ENCODE peak calls at places on chromosomes 3 and 15, in four cellular contexts. V is lower lobe of right lung, L is fibroblast of mammary gland, Z is GM23338. N is an unnamed sample.

GRCh38 chr3:44223274-44223673 is 18.4 kb upstream of the TOPAZ1 start:
- DNase-seq in Z (no peak), L (peak), V (no peak), N (peak)

GRCh38 chr3:172448661-172449467 is 608 bp upstream of the GHSR start:
- DNase-seq in Z (peak), V (no peak), L (no peak), N (no peak)

GRCh38 chr3:181791380-181791779 is 79.7 kb downstream of the SOX2 start:
- DNase-seq in L (peak), V (no peak), Z (no peak), N (no peak)

GRCh38 chr15:45550436-45550835 is 27.9 kb upstream of the SLC30A4 start:
- DNase-seq in V (no peak), L (peak), Z (no peak), N (peak)

GRCh38 chr3:53493997-53494791 is at the start of gene CACNA1D:
- DNase-seq in Z (peak), V (peak), L (no peak), N (no peak)

GRCh38 chr15:29128671-29129070 is 141.0 kb downstream of the NSMCE3 start:
- DNase-seq in L (no peak), Z (no peak), V (peak), N (no peak)

GRCh38 chr3:149356044-149356592 is 21.3 kb downstream of the TM4SF1 start:
- DNase-seq in L (no peak), Z (no peak), V (no peak), N (no peak)

GRCh38 chr3:16174389-16174788 is at the start of gene GALNT15:
- DNase-seq in V (peak), L (peak), Z (no peak), N (peak)

GRCh38 chr3:51024765-51025681 is 350.3 kb downstream of the DOCK3 start:
- DNase-seq in V (peak), L (no peak), Z (peak), N (no peak)

GRCh38 chr15:52558196-52558595 is 10.6 kb downstream of the ARPP19 start:
- DNase-seq in V (no peak), L (peak), Z (no peak), N (peak)

GRCh38 chr3:153244961-153245360 is 82.9 kb downstream of the RAP2B start:
- DNase-seq in Z (no peak), L (peak), V (no peak), N (no peak)

GRCh38 chr3:33377489-33377888 is 62.7 kb downstream of the UBP1 start:
- DNase-seq in Z (peak), V (no peak), L (no peak), N (no peak)
- TF ChIP-seq CTCF in Z (peak), V (no peak), L (no peak), N (peak)

GRCh38 chr15:65835452-65835851 is 33.8 kb upstream of the RAB11A start:
- DNase-seq in L (no peak), V (no peak), Z (no peak), N (no peak)

GRCh38 chr15:65839354-65839901 is 29.9 kb upstream of the RAB11A start:
- DNase-seq in L (no peak), V (no peak), Z (no peak), N (no peak)

GRCh38 chr15:65834603-65835282 is 34.5 kb upstream of the RAB11A start:
- DNase-seq in L (no peak), Z (no peak), V (no peak), N (no peak)

GRCh38 chr15:65837301-65838283 is 31.7 kb upstream of the RAB11A start:
- DNase-seq in Z (no peak), L (no peak), V (no peak), N (no peak)

DNA sequence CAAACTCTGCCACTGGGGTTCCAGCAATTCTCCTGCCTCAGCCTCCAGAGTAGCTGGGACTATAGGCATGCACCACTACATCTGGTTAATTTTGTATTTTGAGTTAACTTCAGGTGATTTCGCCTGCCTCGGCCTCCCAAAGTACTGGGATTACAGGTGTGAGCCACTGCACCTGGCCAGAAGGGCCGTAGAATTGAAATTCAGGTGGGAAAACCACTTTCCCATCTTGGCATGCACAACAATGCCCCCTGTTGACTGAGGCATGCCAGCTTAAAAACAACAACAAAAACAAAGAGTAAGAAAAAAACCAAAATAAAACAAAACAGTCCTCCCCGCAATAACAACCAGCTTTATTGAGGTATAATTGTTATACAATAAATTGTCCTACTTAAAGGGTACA is 32.6 kb upstream of the RAB11A start:
- DNase-seq in V (no peak), Z (peak), L (no peak), N (no peak)
- TF ChIP-seq CTCF in V (peak), Z (peak), L (peak), N (peak)

DNA sequence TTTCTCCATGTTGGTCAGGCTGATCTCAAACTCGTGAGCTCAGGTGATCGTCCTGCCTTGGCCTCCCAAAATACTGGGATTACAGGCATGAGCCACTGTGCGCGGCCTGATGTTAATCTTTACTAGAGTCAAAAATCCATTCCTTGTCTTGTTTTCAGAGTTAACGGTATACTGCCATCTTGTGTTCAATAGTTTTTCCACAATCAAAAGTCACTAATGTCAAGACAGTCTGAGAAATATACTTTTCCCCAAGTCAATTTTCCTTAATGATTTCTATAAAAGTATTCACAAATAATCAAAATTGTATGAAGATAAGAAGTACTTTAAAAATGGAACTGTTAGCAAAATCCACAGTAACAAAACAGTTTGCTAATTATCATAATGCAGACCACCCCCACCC is 8.5 kb downstream of the CRBN start:
- DNase-seq in L (peak), V (no peak), Z (peak), N (no peak)
- TF ChIP-seq CTCF in L (peak), V (peak), Z (peak), N (peak)

DNA sequence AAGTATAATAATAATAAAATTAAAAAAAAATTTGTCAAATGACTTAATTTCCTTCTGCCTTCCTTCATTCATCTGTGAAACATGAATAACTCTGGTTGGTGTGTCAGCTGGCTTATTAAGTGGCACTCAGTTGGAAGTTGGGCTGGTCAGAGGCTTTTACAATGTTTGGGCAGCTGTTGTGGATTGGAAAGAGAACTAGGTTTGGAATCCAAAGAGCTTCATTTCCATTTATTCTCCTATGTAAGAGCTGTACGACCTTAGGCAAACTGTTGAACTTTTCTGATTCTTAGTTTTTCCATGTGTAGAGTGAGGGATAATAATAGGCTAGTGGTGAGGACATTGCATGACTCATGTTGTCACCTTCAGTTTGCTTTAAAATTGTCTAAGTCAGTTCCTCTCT is 606.7 kb downstream of the PDCD6IP start:
- DNase-seq in Z (no peak), L (no peak), V (no peak), N (no peak)
- TF ChIP-seq CTCF in Z (no peak), L (no peak), V (no peak), N (no peak)

DNA sequence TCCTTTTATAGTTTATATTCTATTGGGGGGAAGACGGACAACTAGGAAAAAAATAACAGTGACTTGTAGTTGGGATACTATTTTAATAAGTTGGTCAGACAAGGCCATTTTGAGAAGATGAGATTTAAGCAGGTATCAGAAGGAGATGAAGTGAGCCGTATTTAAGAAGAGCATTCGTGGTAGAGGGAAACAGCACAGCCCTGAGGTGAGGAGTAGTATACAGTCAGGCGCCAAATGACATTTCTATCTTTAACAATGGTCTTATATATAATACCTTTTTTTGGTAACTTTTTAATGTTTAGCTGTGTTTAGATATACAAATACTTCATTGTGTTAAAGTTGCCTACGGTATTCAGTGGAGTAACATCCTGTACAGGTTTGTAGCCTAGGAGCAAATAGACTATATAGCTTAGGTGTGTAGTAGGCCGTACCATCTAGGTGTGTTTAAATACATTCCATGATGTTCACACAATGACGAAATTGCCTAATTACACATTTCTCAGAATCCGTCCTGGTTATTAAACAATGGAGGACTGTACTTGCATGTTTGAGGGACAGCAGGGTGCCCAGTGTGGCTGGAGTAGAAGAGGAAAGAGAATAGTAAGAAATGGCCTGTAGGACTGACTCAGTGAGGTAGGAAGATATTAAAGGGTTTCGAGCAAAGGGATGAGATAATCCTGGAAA is 1.6 kb downstream of the NKTR start:
- DNase-seq in L (peak), V (no peak), Z (peak), N (no peak)
- TF ChIP-seq CTCF in L (peak), V (no peak), Z (peak), N (peak)

DNA sequence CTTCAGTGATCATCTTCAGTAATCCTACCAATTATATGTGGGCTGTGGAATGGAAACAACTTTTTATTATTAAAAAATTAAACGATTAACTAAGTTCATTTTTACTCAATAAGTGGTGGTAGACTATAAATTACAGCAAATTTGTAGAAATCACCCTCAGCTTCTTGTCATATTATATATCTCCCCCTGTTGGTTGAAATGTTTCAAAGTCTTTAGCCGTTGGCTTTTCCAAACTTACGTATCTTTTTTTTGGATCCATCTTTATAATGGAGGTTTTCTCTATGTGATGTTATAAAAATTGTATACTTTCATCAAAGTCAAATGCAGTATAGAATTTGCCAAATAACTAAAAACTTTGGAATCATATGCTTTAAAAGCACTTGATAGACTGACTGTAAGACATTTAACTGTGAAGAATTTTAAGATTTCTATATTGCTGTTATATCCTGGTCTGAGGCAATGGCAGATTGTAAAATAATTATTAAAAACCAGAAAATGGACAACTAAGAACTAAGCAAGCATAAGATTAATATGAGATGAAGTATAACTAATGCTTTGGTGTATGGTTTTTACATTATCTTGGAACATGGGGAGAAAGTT is 44.7 kb downstream of the ATP11B start:
- DNase-seq in Z (peak), L (peak), V (no peak), N (no peak)
- TF ChIP-seq CTCF in Z (no peak), L (peak), V (peak), N (peak)

DNA sequence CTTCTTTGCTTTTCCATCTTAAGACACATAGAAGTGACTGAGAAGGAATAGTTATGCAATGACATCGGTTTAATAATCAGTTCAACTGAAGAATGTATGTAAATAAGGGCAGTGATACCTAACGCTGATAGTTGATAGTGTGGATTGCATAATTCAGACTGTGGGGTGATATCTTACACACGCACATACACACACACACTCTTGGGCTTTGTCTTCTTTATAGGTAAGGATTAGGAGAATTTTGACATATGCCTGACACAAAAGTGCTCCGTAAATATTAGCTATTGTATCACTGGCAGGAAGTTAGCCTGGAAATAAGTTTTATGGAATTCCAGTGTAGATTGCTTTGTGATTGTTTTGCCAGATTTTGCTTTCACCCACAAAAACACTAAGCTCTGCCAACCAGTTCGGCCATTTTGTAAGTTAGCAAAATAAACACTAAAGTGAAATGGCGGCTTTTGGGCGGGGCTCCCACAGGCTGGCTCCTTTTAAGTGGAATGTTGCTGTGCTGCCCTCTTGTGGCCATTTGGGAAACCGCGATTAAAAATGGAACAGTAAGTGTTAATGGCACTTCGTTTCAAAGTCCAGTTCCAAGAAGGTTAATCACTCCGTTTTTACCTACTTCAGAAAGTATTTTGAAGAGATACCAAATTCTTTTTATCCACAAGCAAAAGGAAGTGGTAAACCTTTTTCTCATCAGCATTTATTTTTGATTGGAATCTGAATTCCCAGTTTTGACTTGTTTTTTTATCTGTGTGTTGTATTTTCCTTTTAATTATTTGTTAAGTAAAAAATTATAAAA is 17.7 kb downstream of the CHD2 start:
- DNase-seq in V (peak), L (peak), Z (peak), N (peak)
- TF ChIP-seq CTCF in V (peak), L (peak), Z (peak), N (peak)

GRCh38 chr3:60906283-60906682 is 345.0 kb downstream of the FHIT start:
- DNase-seq in Z (peak), L (no peak), V (no peak), N (no peak)
- TF ChIP-seq CTCF in Z (peak), L (no peak), V (no peak), N (no peak)

GRCh38 chr15:70055601-70056051 is 42.1 kb downstream of the TLE3 start:
- DNase-seq in L (no peak), V (peak), Z (no peak), N (no peak)
- TF ChIP-seq CTCF in L (no peak), V (no peak), Z (no peak), N (no peak)

GRCh38 chr3:89278305-89278704 is 170.9 kb downstream of the EPHA3 start:
- DNase-seq in Z (peak), V (no peak), L (no peak), N (no peak)
- TF ChIP-seq CTCF in Z (no peak), V (no peak), L (no peak), N (no peak)